ENCODE peak calls at places on chromosomes 6 and 20, in eight cellular contexts. H, I, Z, B, D, C, J and V are unnamed samples.

GRCh38 chr6:111709615-111710398 is 104.1 kb upstream of the TRAF3IP2 start:
- DNase-seq in D (peak; percentile 67), I (peak; percentile 58), C (peak; percentile 68), H (peak; percentile 76), B (peak; percentile 84), J (peak; percentile 60), Z (peak; percentile 81), V (peak; percentile 65)

GRCh38 chr20:53917145-53918009 is 153.0 kb downstream of the BCAS1 start:
- DNase-seq in H (no peak), B (peak; percentile 70), C (no peak), D (no peak), Z (peak; percentile 78), I (no peak), J (peak; percentile 44), V (no peak)

GRCh38 chr6:87907521-87907920 is 140.1 kb upstream of the SPACA1 start:
- DNase-seq in I (peak; percentile 78), H (peak; percentile 2), B (no peak), D (no peak), Z (no peak), C (no peak), J (no peak), V (no peak)

GRCh38 chr20:25191689-25192088 is 3.8 kb upstream of the ENTPD6 start:
- DNase-seq in Z (peak; percentile 90), C (no peak), B (no peak), J (no peak), D (no peak), I (no peak), H (no peak), V (no peak)

GRCh38 chr20:13317439-13317838 is 96.4 kb downstream of the ISM1 start:
- DNase-seq in J (no peak), I (no peak), Z (no peak), D (no peak), C (no peak), H (no peak), B (no peak), V (no peak)

GRCh38 chr6:150301871-150302800 is 66.7 kb upstream of the IYD start:
- DNase-seq in H (peak; percentile 58), B (peak; percentile 29), J (no peak), Z (no peak), I (peak; percentile 52), C (peak; percentile 2), D (peak; percentile 72), V (no peak)

GRCh38 chr6:144365176-144365710 is 80.1 kb downstream of the UTRN start:
- DNase-seq in D (no peak), I (no peak), B (peak; percentile 69), H (peak; percentile 30), J (no peak), Z (no peak), C (no peak), V (no peak)

GRCh38 chr6:92541457-92542060 is 877.8 kb downstream of the EPHA7 start:
- DNase-seq in D (no peak), C (no peak), H (no peak), I (no peak), Z (no peak), B (no peak), J (no peak), V (no peak)

GRCh38 chr6:11952291-11952690 is 59.8 kb upstream of the HIVEP1 start:
- DNase-seq in Z (no peak), D (no peak), C (no peak), J (no peak), I (no peak), B (no peak), H (no peak), V (no peak)

GRCh38 chr6:35305117-35305516 is 7.5 kb downstream of the DEF6 start:
- DNase-seq in I (no peak), C (no peak), B (no peak), Z (no peak), J (no peak), H (no peak), D (no peak), V (no peak)

GRCh38 chr6:5179917-5180316 is 80.8 kb downstream of the LYRM4 start:
- DNase-seq in Z (no peak), H (peak; percentile 32), C (no peak), I (no peak), B (no peak), J (no peak), D (no peak), V (no peak)

GRCh38 chr6:31171931-31172882 is 1.7 kb upstream of the POU5F1 start:
- DNase-seq in C (no peak), J (no peak), H (no peak), Z (no peak), B (no peak), I (no peak), D (no peak), V (no peak)

GRCh38 chr20:19696620-19697019 is 61.4 kb upstream of the RIN2 start:
- DNase-seq in D (no peak), J (no peak), I (no peak), C (no peak), Z (no peak), H (no peak), B (no peak), V (no peak)

GRCh38 chr6:167093406-167093921 is 29.4 kb upstream of the CCR6 start:
- DNase-seq in I (no peak), Z (no peak), B (no peak), D (no peak), H (no peak), C (no peak), J (no peak), V (no peak)
- H3K27ac ChIP-seq in I (no peak overlapping the region), Z (no peak overlapping the region), B (no peak overlapping the region), D (peak overlapping the region; percentile 46), H (no peak overlapping the region), C (no peak overlapping the region), J (no peak overlapping the region), V (no peak overlapping the region)

GRCh38 chr20:32655903-32656500 is 17.7 kb downstream of the C20orf203 start:
- DNase-seq in I (no peak), Z (no peak), B (no peak), C (no peak), D (no peak), H (no peak), J (no peak), V (no peak)

GRCh38 chr20:32649697-32650471 is 23.9 kb downstream of the C20orf203 start:
- DNase-seq in B (no peak), I (no peak), Z (no peak), C (no peak), D (no peak), J (no peak), H (no peak), V (no peak)

GRCh38 chr20:32650545-32650944 is 23.2 kb downstream of the C20orf203 start:
- DNase-seq in D (no peak), J (no peak), B (no peak), Z (no peak), I (no peak), C (no peak), H (no peak), V (peak; percentile 48)

GRCh38 chr20:32651537-32651936 is 22.2 kb downstream of the C20orf203 start:
- DNase-seq in B (no peak), D (no peak), J (no peak), Z (no peak), C (no peak), H (no peak), I (no peak), V (no peak)

DNA sequence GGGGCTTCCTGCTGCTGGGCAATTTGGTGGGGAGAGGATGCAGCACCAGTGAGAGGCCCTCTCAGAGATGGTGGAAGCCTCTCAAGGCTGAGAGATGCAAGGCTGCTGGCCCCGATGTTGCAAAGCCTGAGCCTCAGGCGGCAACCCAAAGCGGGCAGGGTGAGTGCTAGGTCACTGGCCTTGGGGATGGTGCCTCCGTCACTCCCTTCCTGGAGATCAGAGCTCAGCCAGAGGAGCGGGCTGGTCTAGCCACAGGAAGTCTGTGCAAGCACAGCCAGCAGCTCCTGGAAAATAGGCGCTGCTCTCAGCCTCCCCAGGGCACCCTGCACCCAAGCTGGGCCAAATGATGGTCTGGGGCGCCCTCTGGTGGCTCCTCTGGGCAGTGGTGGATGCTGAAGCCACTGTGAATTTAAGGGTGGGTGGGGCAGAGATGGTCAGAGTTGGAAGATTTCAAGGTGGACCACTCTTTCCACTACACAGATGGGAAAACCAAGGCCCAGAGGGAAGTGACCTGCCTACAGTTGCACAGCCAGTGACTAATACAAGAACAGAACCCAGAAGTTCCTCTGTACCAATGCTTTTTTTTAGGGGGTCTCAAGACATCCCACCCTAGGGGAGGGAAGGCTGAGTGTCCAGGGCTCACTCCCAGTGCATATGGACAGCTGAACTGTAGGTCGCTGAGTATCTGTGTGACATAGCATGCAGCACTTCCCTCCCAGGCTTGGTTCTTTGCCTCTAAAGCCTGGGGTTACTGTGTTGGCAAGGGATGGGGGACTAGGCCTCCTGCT is 20.8 kb downstream of the C20orf203 start:
- DNase-seq in B (peak; percentile 70), Z (peak; percentile 95), J (peak; percentile 70), H (peak; percentile 66), I (peak; percentile 88), C (peak; percentile 89), D (peak; percentile 80), V (peak; percentile 93)
- H3K4me1 ChIP-seq in B (no peaks in the 10 kb centered on the region), Z (no peaks in the 10 kb centered on the region), J (no peaks in the 10 kb centered on the region), H (no peaks in the 10 kb centered on the region), I (peaks cover 18% of the 10 kb centered on the region), C (peaks cover 18% of the 10 kb centered on the region), D (no peaks in the 10 kb centered on the region), V (no peaks in the 10 kb centered on the region)

GRCh38 chr6:136038531-136038930 is 187.0 kb downstream of the PDE7B start:
- DNase-seq in C (no peak), I (no peak), D (no peak), B (no peak), H (no peak), Z (no peak), J (no peak), V (no peak)

GRCh38 chr6:136039185-136039584 is 187.7 kb downstream of the PDE7B start:
- DNase-seq in I (no peak), J (no peak), Z (no peak), B (peak; percentile 43), D (no peak), C (no peak), H (peak; percentile 47), V (no peak)

GRCh38 chr6:136037246-136037884 is 185.9 kb downstream of the PDE7B start:
- DNase-seq in I (no peak), D (no peak), H (peak; percentile 42), B (peak; percentile 81), Z (no peak), J (no peak), C (no peak), V (no peak)

GRCh38 chr6:136036601-136037000 is 185.1 kb downstream of the PDE7B start:
- DNase-seq in Z (no peak), C (no peak), H (no peak), J (no peak), I (no peak), D (no peak), B (peak; percentile 61), V (no peak)

DNA sequence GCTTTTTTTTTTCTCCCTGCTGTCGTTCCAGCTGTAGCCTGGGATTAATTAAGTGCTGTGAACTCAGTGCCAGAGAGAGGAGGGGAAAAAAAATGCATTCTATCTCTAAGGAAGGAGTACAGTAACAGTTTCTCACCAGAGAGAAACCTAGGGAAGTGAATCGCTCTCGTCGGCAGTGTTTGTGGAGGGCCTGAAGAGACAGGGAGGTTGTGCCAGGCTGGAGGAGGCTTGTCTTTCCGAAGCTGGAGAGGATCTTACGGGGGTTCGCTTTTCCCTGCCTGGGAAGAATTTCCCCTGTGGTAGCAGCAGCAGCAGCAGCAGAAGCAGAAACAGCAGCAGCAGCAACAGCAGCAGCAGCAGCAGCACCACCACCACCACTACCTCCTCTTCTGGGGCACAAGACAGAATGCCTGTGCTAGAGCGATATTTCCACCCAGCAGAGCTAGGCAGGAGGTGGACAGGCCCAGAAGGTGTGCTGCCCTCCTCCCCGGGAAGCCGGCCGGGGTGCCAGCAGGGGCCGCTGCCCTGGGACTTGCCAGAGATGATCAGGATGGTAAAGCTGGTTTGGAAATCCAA is 186.5 kb downstream of the PDE7B start:
- DNase-seq in I (no peak), H (peak; percentile 72), C (no peak), D (no peak), B (peak; percentile 70), J (no peak), Z (no peak), V (peak; percentile 27)
- H3K4me3 ChIP-seq in I (no peak overlapping the region), H (peak overlapping the region; percentile 88), C (no peak overlapping the region), D (no peak overlapping the region), B (peak overlapping the region; percentile 97), J (peak overlapping the region; percentile 21), Z (no peak overlapping the region), V (peak overlapping the region; percentile 33)

GRCh38 chr20:57043091-57043490 is 223.3 kb downstream of the BMP7 start:
- DNase-seq in B (no peak), D (no peak), H (no peak), I (no peak), C (no peak), J (peak; percentile 48), Z (no peak), V (no peak)
- H3K27ac ChIP-seq in B (no peak overlapping the region), D (no peak overlapping the region), H (no peak overlapping the region), I (no peak overlapping the region), C (no peak overlapping the region), J (no peak overlapping the region), Z (no peak overlapping the region), V (no peak overlapping the region)